ENCODE peak calls at places on chromosomes 16 and 17, in five cellular contexts. B is left ventricle myocardium inferior, Y is nephron progenitor cell, G is fibroblast of pulmonary artery, D is tibial nerve. E is an unnamed sample.
A peak's percentile ranks its signal among the peaks of the same experiment; 100 is the strongest.

GRCh38 chr16:3884398-3884797 is 3.9 kb upstream of the CREBBP start:
- DNase-seq in G (no peak), D (no peak), B (no peak), Y (no peak), E (no peak)

GRCh38 chr16:49410226-49410625 is 36.6 kb downstream of the C16orf78 start:
- DNase-seq in Y (no peak), G (no peak), D (no peak), B (no peak), E (no peak)

GRCh38 chr16:11038777-11039176 is 94.4 kb downstream of the CLEC16A start:
- DNase-seq in B (no peak), G (no peak), Y (no peak), D (no peak), E (no peak)

GRCh38 chr17:77317091-77317519 is 176.3 kb downstream of the SEC14L1 start:
- DNase-seq in Y (no peak), B (no peak), G (no peak), D (no peak), E (no peak)

GRCh38 chr17:75103601-75104554 is 5.9 kb upstream of the ARMC7 start:
- DNase-seq in D (no peak), Y (no peak), B (no peak), G (no peak), E (no peak)

GRCh38 chr17:39674702-39675389 is 6.6 kb downstream of the PNMT start:
- DNase-seq in Y (no peak), B (peak; percentile 43), D (no peak), G (no peak), E (no peak)

GRCh38 chr17:40542562-40543411 is 22.5 kb downstream of the CCR7 start:
- DNase-seq in G (peak; percentile 99), D (peak; percentile 89), Y (no peak), B (peak; percentile 83), E (peak; percentile 91)

GRCh38 chr17:59423137-59423703 is 91.8 kb downstream of the YPEL2 start:
- DNase-seq in Y (peak; percentile 18), D (peak; percentile 31), G (peak; percentile 90), B (peak; percentile 24), E (peak; percentile 56)

GRCh38 chr16:56617212-56618085 is 8.1 kb upstream of the MT1E start:
- DNase-seq in G (peak; percentile 68), Y (peak; percentile 67), D (no peak), B (peak; percentile 88), E (peak; percentile 57)
- TF ChIP-seq CTCF in G (no peak), Y (no peak), D (peak; percentile 23), B (peak; percentile 39), E (no peak)

DNA sequence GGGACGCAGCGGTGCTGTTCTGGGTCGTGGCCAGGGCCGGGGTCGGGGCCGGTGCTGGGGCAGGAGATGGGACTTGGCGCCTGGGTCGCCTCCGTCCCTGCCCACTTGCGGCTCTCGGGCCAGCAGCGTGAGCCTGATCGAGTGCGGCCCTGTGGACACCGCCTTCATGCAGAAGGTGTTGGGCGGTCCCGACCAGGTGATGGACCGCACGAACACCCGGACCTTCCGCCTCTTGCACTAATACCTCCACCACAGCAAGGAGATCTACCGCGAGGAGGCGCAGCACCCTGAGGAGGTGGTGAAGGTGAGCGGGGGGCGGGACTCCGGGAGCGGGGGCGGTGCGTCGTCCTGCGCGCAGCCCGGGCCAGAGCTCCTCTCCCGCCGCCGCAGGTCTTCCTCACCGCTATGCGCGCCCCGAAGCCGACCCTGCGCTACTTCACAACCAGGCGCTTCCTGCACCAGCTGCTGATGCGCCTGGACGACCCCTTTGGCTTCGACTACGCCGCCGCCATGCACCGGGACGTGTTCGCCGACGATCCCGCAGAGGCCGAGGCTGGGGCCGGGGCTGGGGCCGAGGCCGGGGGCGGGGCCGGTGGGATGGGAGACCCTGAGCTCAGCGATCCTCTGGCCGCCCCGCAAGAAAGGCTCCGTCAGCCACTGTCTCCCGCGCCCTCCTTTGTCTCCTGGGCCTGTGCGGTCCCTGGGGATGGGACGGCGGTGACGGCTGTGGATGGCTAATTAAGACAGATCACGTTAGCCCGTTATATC is 4.5 kb upstream of the HSD17B1 start:
- DNase-seq in G (peak; percentile 46), D (no peak), Y (peak; percentile 87), B (peak; percentile 57), E (no peak)
- TF ChIP-seq CTCF in G (peak; percentile 38), D (peak; percentile 9), Y (peak; percentile 28), B (peak; percentile 42), E (peak; percentile 7)

DNA sequence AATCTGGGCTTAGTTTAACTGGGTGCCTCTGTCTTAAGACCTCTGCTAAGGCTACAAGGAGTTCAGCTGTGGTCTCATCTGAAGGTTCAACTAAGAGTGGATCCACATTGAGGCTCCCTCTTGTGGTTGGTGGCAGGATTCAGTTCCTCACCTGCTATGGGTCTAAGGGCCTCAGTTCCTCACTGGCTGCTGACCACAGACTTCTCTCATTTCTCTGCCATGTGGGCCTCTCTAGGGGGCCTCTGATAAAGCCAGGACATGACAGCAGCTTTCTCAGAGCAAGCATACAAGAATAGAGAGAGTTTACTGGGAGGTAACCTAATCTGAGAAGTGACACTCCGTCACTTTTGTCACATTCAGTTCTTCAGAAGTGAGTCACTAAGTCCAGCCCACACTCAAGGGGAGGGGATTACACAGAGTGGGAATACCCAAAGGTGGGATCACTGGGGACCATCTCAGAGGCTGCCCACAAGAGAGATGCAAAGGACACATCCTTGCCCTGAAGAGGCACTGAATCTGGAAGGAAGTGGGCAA is 19.2 kb upstream of the ABAT start:
- DNase-seq in D (no peak), B (no peak), G (peak; percentile 63), Y (peak; percentile 20), E (peak; percentile 7)
- TF ChIP-seq CTCF in D (no peak), B (peak; percentile 55), G (peak; percentile 74), Y (peak; percentile 51), E (peak; percentile 54)

GRCh38 chr16:67845291-67846062 is 1.3 kb upstream of the NUTF2 start:
- DNase-seq in Y (no peak), D (no peak), G (no peak), B (no peak), E (no peak)

GRCh38 chr16:67846063-67846319 is 742 bp upstream of the NUTF2 start:
- DNase-seq in D (no peak), G (no peak), Y (no peak), B (no peak), E (no peak)

GRCh38 chr16:67842509-67843342 is 606 bp downstream of the THAP11 start:
- DNase-seq in D (no peak), Y (peak; percentile 65), G (peak; percentile 56), B (peak; percentile 65), E (peak; percentile 45)

GRCh38 chr16:67843343-67843765 is 1.2 kb downstream of the THAP11 start:
- DNase-seq in D (no peak), B (no peak), Y (peak; percentile 29), G (no peak), E (no peak)

DNA sequence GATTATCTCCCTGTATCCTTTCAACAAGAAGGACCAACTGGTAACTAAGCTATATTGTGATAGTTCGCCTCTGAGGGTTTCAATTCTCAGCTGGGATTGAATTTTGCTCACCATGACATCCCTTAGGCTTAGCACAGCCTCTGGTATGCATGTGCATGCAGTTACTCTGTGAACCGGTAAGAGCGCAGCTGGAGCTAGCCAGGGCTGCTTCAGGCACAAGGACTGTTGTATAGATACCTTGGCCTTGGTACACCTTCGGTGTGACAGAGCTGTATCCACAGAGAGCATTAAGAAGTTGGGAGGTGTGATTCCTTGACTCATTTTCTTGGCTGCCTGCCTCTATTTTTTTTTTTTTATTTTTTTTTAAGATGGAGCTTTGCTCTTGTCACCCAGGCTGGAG is 2.3 kb upstream of the NUTF2 start:
- DNase-seq in D (no peak), Y (no peak), B (no peak), G (peak; percentile 33), E (no peak)
- TF ChIP-seq CTCF in D (no peak), Y (no peak), B (peak; percentile 21), G (peak; percentile 6), E (no peak)

GRCh38 chr16:1338119-1338730 is 4.8 kb downstream of the BAIAP3 start:
- DNase-seq in B (no peak), G (no peak), Y (peak; percentile 70), D (no peak), E (no peak)
- TF ChIP-seq CTCF in B (peak; percentile 42), G (peak; percentile 39), Y (peak; percentile 47), D (no peak), E (no peak)

GRCh38 chr16:63289834-63290460 is 1253.7 kb upstream of the CDH8 start:
- DNase-seq in D (no peak), Y (peak; percentile 65), B (no peak), G (peak; percentile 27), E (no peak)
- TF ChIP-seq CTCF in D (peak; percentile 19), Y (peak; percentile 96), B (peak; percentile 84), G (peak; percentile 65), E (peak; percentile 77)

GRCh38 chr16:50847166-50847565 is 105.3 kb downstream of the CYLD start:
- DNase-seq in Y (no peak), B (no peak), D (no peak), G (no peak), E (no peak)

GRCh38 chr16:50845296-50845695 is 103.4 kb downstream of the CYLD start:
- DNase-seq in Y (no peak), B (no peak), D (no peak), G (no peak), E (no peak)

GRCh38 chr16:50842589-50842988 is 100.7 kb downstream of the CYLD start:
- DNase-seq in B (no peak), D (no peak), G (no peak), Y (no peak), E (peak; percentile 26)

GRCh38 chr16:50846511-50846910 is 104.6 kb downstream of the CYLD start:
- DNase-seq in D (no peak), G (no peak), Y (no peak), B (no peak), E (no peak)

DNA sequence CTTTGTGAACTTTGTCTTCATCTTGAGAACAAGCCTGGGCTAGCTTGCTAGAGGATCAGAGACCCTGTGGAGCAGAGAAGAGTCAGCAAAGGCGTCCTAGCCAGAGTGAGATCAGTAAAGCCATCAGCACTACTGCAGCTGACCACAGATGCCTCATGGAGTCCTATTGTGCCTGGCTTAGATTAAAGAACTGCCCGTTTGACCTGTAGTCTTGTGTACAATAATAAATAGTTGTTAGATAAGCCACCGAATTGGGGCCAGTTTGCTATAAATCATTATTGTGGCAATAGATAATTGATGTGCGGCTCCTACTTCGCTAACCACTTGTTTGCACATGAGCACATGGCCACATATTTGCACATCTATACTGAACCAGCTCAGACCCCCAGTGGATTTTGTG is 103.0 kb downstream of the CYLD start:
- DNase-seq in D (no peak), B (no peak), Y (no peak), G (no peak), E (peak; percentile 54)
- TF ChIP-seq CTCF in D (no peak), B (no peak), Y (no peak), G (no peak), E (no peak)

GRCh38 chr17:28874750-28875149 is 19.9 kb downstream of the ERAL1 start:
- DNase-seq in D (no peak), B (no peak), G (no peak), Y (no peak), E (no peak)
- TF ChIP-seq CTCF in D (no peak), B (no peak), G (no peak), Y (no peak), E (no peak)